ENCODE peak calls at places on chromosomes 13 and 19, in ten cellular contexts. A is esophagus muscularis mucosa, M is sigmoid colon, B is upper lobe of left lung, R is suprapubic skin, N is H1, H is K562, J is HCT116, W is endothelial cell of umbilical vein, C is transverse colon. I is an unnamed sample.

GRCh38 chr19:33296473-33297060 is 5.8 kb downstream of the CEBPA start:
- DNase-seq in H (no peak), R (peak), N (no peak), A (no peak), C (no peak), J (no peak), B (peak), W (no peak), M (peak), I (peak)

GRCh38 chr13:41577437-41577836 is 120.1 kb downstream of the RGCC start:
- DNase-seq in R (peak), B (no peak), J (no peak), M (peak), W (no peak), C (no peak), A (no peak), H (no peak), N (no peak), I (peak)

GRCh38 chr13:79196366-79196765 is 209.7 kb downstream of the RBM26 start:
- DNase-seq in R (no peak), H (no peak), M (no peak), J (no peak), W (no peak), N (no peak), C (no peak), B (no peak), A (no peak), I (no peak)

GRCh38 chr19:1361601-1362384 is 21.9 kb upstream of the NDUFS7 start:
- DNase-seq in H (no peak), M (no peak), N (no peak), J (no peak), W (peak), B (no peak), A (no peak), C (no peak), R (no peak), I (no peak)

GRCh38 chr19:11821474-11821873 is 7.4 kb downstream of the ZNF440 start:
- DNase-seq in B (no peak), A (no peak), H (peak), R (no peak), W (no peak), N (no peak), C (no peak), J (no peak), M (no peak), I (no peak)

GRCh38 chr19:13507053-13507611 is 853 bp upstream of the CACNA1A start:
- DNase-seq in N (peak), J (no peak), C (no peak), A (no peak), M (no peak), W (no peak), H (no peak), R (no peak), B (peak), I (no peak)

GRCh38 chr13:101714195-101714594 is 261.7 kb downstream of the ITGBL1 start:
- DNase-seq in C (no peak), B (no peak), J (no peak), N (no peak), W (no peak), M (no peak), A (no peak), R (no peak), H (no peak), I (no peak)

GRCh38 chr13:71865858-71866172 is 1.2 kb downstream of the DACH1 start:
- DNase-seq in R (no peak), A (no peak), W (no peak), M (peak), H (no peak), N (no peak), B (no peak), J (no peak), C (peak), I (no peak)

GRCh38 chr19:47644743-47645499 is 36.0 kb downstream of the BICRA start:
- DNase-seq in R (no peak), J (no peak), N (no peak), M (no peak), C (no peak), A (no peak), W (no peak), H (no peak), B (no peak), I (no peak)

GRCh38 chr13:52862358-52863206 is 14.1 kb upstream of the PCDH8 start:
- DNase-seq in M (no peak), C (peak), B (no peak), J (peak), W (peak), R (no peak), N (peak), H (peak), A (no peak), I (no peak)

GRCh38 chr13:74274946-74275345 is 140.7 kb upstream of the KLF12 start:
- DNase-seq in J (no peak), W (no peak), B (no peak), R (no peak), A (no peak), M (no peak), N (no peak), H (no peak), C (no peak), I (no peak)

GRCh38 chr13:40492511-40492910 is 173.9 kb downstream of the FOXO1 start:
- DNase-seq in R (no peak), A (no peak), N (no peak), B (no peak), W (no peak), C (no peak), J (no peak), H (no peak), M (peak), I (no peak)

GRCh38 chr13:112767506-112768471 is 78.0 kb downstream of the ATP11A start:
- DNase-seq in R (no peak), J (no peak), B (peak), W (no peak), H (no peak), C (peak), A (no peak), N (no peak), M (no peak), I (no peak)

GRCh38 chr13:19632915-19633339 is 532 bp upstream of the MPHOSPH8 start:
- DNase-seq in N (no peak), A (no peak), H (no peak), M (no peak), J (no peak), R (no peak), C (no peak), B (no peak), W (no peak), I (no peak)

GRCh38 chr19:45615795-45616708 is 14.0 kb upstream of the GPR4 start:
- DNase-seq in N (peak), J (peak), B (peak), A (peak), M (peak), R (peak), H (peak), W (peak), C (peak), I (no peak)

GRCh38 chr19:50794074-50794777 is 4.0 kb downstream of the ACP4 start:
- DNase-seq in R (no peak), C (peak), J (no peak), M (no peak), B (no peak), H (peak), A (no peak), N (peak), W (no peak), I (no peak)

GRCh38 chr19:33740811-33741396 is 55.8 kb upstream of the KCTD15 start:
- DNase-seq in J (no peak), H (peak), M (no peak), C (no peak), R (no peak), W (peak), N (peak), B (no peak), A (no peak), I (no peak)

GRCh38 chr13:98476538-98476966 is 100.4 kb downstream of the STK24 start:
- DNase-seq in C (peak), A (no peak), M (peak), H (peak), N (no peak), B (no peak), W (peak), R (peak), J (peak), I (peak)

GRCh38 chr13:106376411-106377112 is 158.9 kb downstream of the EFNB2 start:
- DNase-seq in H (no peak), R (no peak), B (no peak), J (peak), W (peak), M (peak), C (no peak), N (no peak), A (no peak), I (no peak)

GRCh38 chr13:20118268-20119140 is 42.3 kb downstream of the GJA3 start:
- DNase-seq in C (peak), J (no peak), W (peak), M (peak), A (no peak), B (peak), R (no peak), H (peak), N (no peak), I (no peak)

GRCh38 chr13:95509521-95510315 is 42.8 kb upstream of the CLDN10 start:
- DNase-seq in C (no peak), B (no peak), H (no peak), A (no peak), N (no peak), M (no peak), J (no peak), W (no peak), R (no peak), I (no peak)

GRCh38 chr13:50788551-50788950 is 54.9 kb downstream of the DLEU7 start:
- DNase-seq in M (no peak), B (no peak), W (peak), N (no peak), C (no peak), A (no peak), R (no peak), H (no peak), J (no peak), I (no peak)

GRCh38 chr19:11460207-11460606 is 20.6 kb downstream of the ELAVL3 start:
- DNase-seq in A (no peak), R (no peak), J (no peak), C (no peak), H (peak), W (no peak), N (no peak), M (no peak), B (no peak), I (no peak)

GRCh38 chr13:66501187-66501586 is 728.9 kb downstream of the PCDH9 start:
- DNase-seq in B (no peak), N (no peak), W (no peak), C (no peak), R (no peak), M (no peak), A (no peak), H (no peak), J (no peak), I (no peak)

GRCh38 chr19:17005000-17005399 is 21.6 kb downstream of the CPAMD8 start:
- DNase-seq in H (no peak), N (no peak), B (no peak), M (no peak), A (no peak), W (no peak), J (no peak), C (no peak), R (no peak), I (no peak)
- TF ChIP-seq CTCF in H (peak), N (peak), B (no peak), M (no peak), A (no peak), W (no peak), J (no peak), C (no peak), R (no peak), I (no peak)

GRCh38 chr13:33186851-33187250 is 98.7 kb downstream of the STARD13 start:
- DNase-seq in J (no peak), A (no peak), H (no peak), M (no peak), B (no peak), R (no peak), W (peak), N (no peak), C (no peak), I (no peak)

GRCh38 chr13:33191425-33192221 is 93.9 kb downstream of the STARD13 start:
- DNase-seq in W (no peak), N (no peak), C (no peak), R (no peak), J (no peak), H (no peak), B (no peak), M (no peak), A (no peak), I (no peak)

GRCh38 chr13:33185853-33186252 is 99.7 kb downstream of the STARD13 start:
- DNase-seq in A (no peak), J (no peak), H (no peak), W (peak), C (no peak), B (no peak), N (no peak), R (no peak), M (no peak), I (no peak)

GRCh38 chr13:33188093-33188882 is 97.3 kb downstream of the STARD13 start:
- DNase-seq in C (no peak), R (no peak), H (no peak), W (peak), J (no peak), M (no peak), N (no peak), A (no peak), B (no peak), I (no peak)

GRCh38 chr13:33189470-33189869 is 96.1 kb downstream of the STARD13 start:
- DNase-seq in R (no peak), C (no peak), N (no peak), J (no peak), A (no peak), M (no peak), H (no peak), W (no peak), B (no peak), I (no peak)
- TF ChIP-seq POLR2AphosphoS5 in R (no peak), C (no peak), N (no peak), J (no peak), A (no peak), M (no peak), H (no peak), W (no peak), B (no peak), I (no peak)

DNA sequence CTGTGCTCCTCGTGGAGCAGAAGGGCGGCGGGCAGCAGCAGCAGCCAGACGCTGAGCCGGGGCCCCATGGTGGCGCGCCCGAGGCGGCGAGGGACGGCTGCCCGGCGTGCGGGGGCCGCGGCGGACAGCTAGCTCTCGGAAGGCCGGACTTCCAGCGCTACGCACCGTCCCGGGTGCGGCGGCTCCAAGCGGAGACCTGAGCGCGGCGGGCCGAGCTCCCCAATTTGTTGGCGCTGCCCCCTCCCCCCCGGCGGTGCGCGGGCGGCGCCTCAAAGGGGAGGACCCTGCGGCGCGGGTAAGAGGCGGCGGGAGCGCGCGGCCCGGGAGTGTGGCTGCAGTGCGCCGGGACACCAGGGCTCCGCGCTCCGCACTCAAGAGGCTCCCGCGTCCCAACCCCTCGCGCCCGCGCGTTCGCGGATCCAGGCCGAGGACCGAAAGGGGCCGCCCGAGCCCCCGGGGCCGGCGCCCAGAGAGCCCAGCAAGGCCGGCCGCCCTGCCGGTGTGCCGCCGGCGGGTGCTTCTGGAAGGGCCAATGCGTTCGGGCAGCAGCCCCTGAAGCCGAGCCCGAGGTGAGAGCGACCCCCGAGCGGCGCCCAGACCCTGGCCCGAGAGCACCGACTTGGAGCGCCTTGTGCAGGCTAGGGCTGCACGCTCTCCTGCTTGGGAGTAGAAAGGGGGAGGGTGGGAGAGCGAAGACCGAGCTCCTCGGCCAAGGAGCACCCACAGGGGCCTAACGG is at the start of the genes COL4A1 and COL4A2:
- DNase-seq in M (peak), H (no peak), B (peak), C (peak), W (peak), J (no peak), R (no peak), A (no peak), N (no peak), I (peak)
- TF ChIP-seq POLR2A in M (peak), H (no peak), B (peak), C (peak), W (peak), J (no peak), R (peak), A (peak), N (peak), I (peak)

GRCh38 chr19:46618670-46619231 is 6.1 kb downstream of the PTGIR start:
- DNase-seq in B (no peak), R (no peak), J (no peak), A (no peak), H (no peak), M (no peak), N (no peak), C (no peak), W (no peak), I (peak)

GRCh38 chr19:46617566-46618079 is 7.3 kb downstream of the PTGIR start:
- DNase-seq in W (no peak), B (no peak), H (no peak), R (no peak), N (no peak), A (no peak), M (no peak), C (no peak), J (no peak), I (no peak)

GRCh38 chr19:46614114-46614701 is 10.7 kb downstream of the PTGIR start:
- DNase-seq in J (peak), H (peak), W (peak), B (no peak), A (peak), C (peak), M (peak), N (peak), R (peak), I (peak)

GRCh38 chr19:46615966-46616365 is 8.9 kb downstream of the PTGIR start:
- DNase-seq in J (no peak), C (no peak), M (no peak), R (no peak), A (no peak), H (no peak), B (no peak), N (no peak), W (no peak), I (no peak)

GRCh38 chr19:46616631-46617322 is 8.1 kb downstream of the PTGIR start:
- DNase-seq in J (peak), A (no peak), C (peak), B (no peak), R (no peak), M (no peak), W (peak), H (peak), N (peak), I (no peak)
- TF ChIP-seq CTCF in J (peak), A (peak), C (peak), B (peak), R (no peak), M (no peak), W (peak), H (peak), N (peak), I (peak)

GRCh38 chr13:24307211-24308067 is 1.9 kb upstream of the C1QTNF9 start:
- DNase-seq in B (no peak), W (no peak), J (no peak), N (no peak), H (no peak), C (peak), A (peak), M (peak), R (no peak), I (no peak)
- TF ChIP-seq POLR2AphosphoS5 in B (no peak), W (no peak), J (no peak), N (no peak), H (no peak), C (no peak), A (no peak), M (no peak), R (no peak), I (no peak)

DNA sequence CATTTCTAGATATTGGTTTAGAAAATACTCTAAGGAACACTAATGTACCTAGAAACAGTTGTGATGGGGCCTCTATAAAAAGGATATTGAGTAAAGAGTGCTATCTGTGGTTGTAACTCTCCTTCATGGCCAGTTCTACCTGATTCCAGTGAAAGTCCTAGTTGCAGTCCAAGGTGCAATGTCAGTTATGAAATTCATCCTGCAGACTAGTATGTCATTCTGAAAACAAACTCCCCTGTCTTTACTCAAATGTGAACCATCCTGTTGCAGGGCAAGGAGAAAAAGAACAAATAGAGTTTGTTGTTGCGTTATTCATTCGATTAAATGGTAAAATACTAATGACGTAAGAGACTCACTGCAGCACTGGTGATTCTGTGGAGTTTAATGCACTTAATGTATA is 18.3 kb upstream of the N4BP2L1 start:
- DNase-seq in A (no peak), M (no peak), B (no peak), H (no peak), C (no peak), R (no peak), W (no peak), J (no peak), N (no peak), I (no peak)
- TF ChIP-seq POLR2A in A (no peak), M (no peak), B (no peak), H (no peak), C (no peak), R (no peak), W (no peak), J (no peak), N (no peak), I (no peak)

DNA sequence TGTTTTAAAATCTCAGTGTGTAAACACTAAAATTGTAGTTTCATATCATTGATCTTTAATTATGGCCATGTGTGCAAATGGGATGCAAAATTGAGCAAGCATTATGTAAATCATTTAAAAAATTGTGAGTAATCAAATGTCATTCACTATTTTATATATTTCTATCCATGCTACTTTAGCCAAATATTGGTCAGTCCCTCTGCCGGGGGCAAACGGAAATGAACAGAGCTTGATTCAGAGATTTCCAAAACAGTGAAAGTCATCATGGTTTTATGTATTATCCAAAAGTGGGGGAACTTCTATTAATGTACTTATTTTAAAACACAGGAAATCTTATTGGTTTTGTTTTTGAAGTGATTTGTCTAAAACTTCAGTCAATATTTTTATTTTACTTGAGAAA is 219.1 kb downstream of the IRS2 start:
- DNase-seq in H (no peak), W (no peak), A (no peak), M (no peak), R (no peak), J (no peak), B (no peak), N (no peak), C (no peak), I (no peak)
- TF ChIP-seq CTCF in H (no peak), W (no peak), A (no peak), M (no peak), R (no peak), J (no peak), B (no peak), N (no peak), C (no peak), I (no peak)

I was measured in breast epithelium.